ENCODE peak calls at places on chromosomes 11 and 22, in ten cellular contexts. One of them, this sample, is unnamed.
A peak's percentile ranks its signal among the peaks of the same experiment; 100 is the strongest.

GRCh38 chr11:107770546-107770945 is 58.7 kb upstream of the SLN start:
- DNase-seq in GM10248: no peak
- DNase-seq in pancreas: no peak
- DNase-seq in activated naive CD4-positive, alpha-beta T cell treated with anti-CD3 and anti-CD28 coated beads, Interleukin-2, amount 10 ng/mL, durations not matched to agents 7 days and 5 days: no peak
- DNase-seq in lower leg skin: no peak
- DNase-seq in foreskin fibroblast: peak; percentile 27
- DNase-seq in iris pigment epithelial cell: no peak
- DNase-seq in astrocyte of the spinal cord: peak; percentile 76
- DNase-seq in stimulated activated CD4-positive, alpha-beta T cell treated with anti-CD3 and anti-CD28 coated beads, Interleukin-4, amount 100 ng/mL, for 48 hours: no peak
- DNase-seq in adrenal gland: no peak
- DNase-seq in this sample: no peak

GRCh38 chr22:33476716-33477115 is 418.5 kb upstream of the SYN3 start:
- DNase-seq in GM10248: no peak
- DNase-seq in pancreas: no peak
- DNase-seq in activated naive CD4-positive, alpha-beta T cell treated with anti-CD3 and anti-CD28 coated beads, Interleukin-2, amount 10 ng/mL, durations not matched to agents 7 days and 5 days: no peak
- DNase-seq in lower leg skin: no peak
- DNase-seq in foreskin fibroblast: no peak
- DNase-seq in iris pigment epithelial cell: no peak
- DNase-seq in astrocyte of the spinal cord: no peak
- DNase-seq in stimulated activated CD4-positive, alpha-beta T cell treated with anti-CD3 and anti-CD28 coated beads, Interleukin-4, amount 100 ng/mL, for 48 hours: no peak
- DNase-seq in adrenal gland: peak; percentile 79
- DNase-seq in this sample: no peak

GRCh38 chr22:46073683-46074504 is 76.4 kb upstream of the PPARA start:
- DNase-seq in GM10248: no peak
- DNase-seq in pancreas: peak; percentile 57
- DNase-seq in activated naive CD4-positive, alpha-beta T cell treated with anti-CD3 and anti-CD28 coated beads, Interleukin-2, amount 10 ng/mL, durations not matched to agents 7 days and 5 days: peak; percentile 17
- DNase-seq in lower leg skin: peak; percentile 90
- DNase-seq in foreskin fibroblast: peak; percentile 65
- DNase-seq in iris pigment epithelial cell: peak; percentile 43
- DNase-seq in astrocyte of the spinal cord: peak; percentile 20
- DNase-seq in stimulated activated CD4-positive, alpha-beta T cell treated with anti-CD3 and anti-CD28 coated beads, Interleukin-4, amount 100 ng/mL, for 48 hours: no peak
- DNase-seq in adrenal gland: peak; percentile 88
- DNase-seq in this sample: no peak

GRCh38 chr11:9273430-9274336 is 8.5 kb upstream of the DENND5A start:
- DNase-seq in GM10248: no peak
- DNase-seq in pancreas: no peak
- DNase-seq in activated naive CD4-positive, alpha-beta T cell treated with anti-CD3 and anti-CD28 coated beads, Interleukin-2, amount 10 ng/mL, durations not matched to agents 7 days and 5 days: no peak
- DNase-seq in lower leg skin: no peak
- DNase-seq in foreskin fibroblast: peak; percentile 64
- DNase-seq in iris pigment epithelial cell: peak; percentile 74
- DNase-seq in astrocyte of the spinal cord: peak; percentile 50
- DNase-seq in stimulated activated CD4-positive, alpha-beta T cell treated with anti-CD3 and anti-CD28 coated beads, Interleukin-4, amount 100 ng/mL, for 48 hours: no peak
- DNase-seq in adrenal gland: peak; percentile 49
- DNase-seq in this sample: no peak

GRCh38 chr22:17120281-17120680 is 879 bp downstream of the TMEM121B start:
- DNase-seq in GM10248: peak; percentile 74
- DNase-seq in pancreas: peak; percentile 80
- DNase-seq in activated naive CD4-positive, alpha-beta T cell treated with anti-CD3 and anti-CD28 coated beads, Interleukin-2, amount 10 ng/mL, durations not matched to agents 7 days and 5 days: peak; percentile 76
- DNase-seq in lower leg skin: no peak
- DNase-seq in foreskin fibroblast: peak; percentile 66
- DNase-seq in iris pigment epithelial cell: peak; percentile 34
- DNase-seq in astrocyte of the spinal cord: peak; percentile 29
- DNase-seq in stimulated activated CD4-positive, alpha-beta T cell treated with anti-CD3 and anti-CD28 coated beads, Interleukin-4, amount 100 ng/mL, for 48 hours: peak; percentile 43
- DNase-seq in adrenal gland: no peak
- DNase-seq in this sample: peak; percentile 58

GRCh38 chr11:116862101-116862637 is 24.7 kb upstream of the APOA1 start:
- DNase-seq in GM10248: no peak
- DNase-seq in pancreas: no peak
- DNase-seq in activated naive CD4-positive, alpha-beta T cell treated with anti-CD3 and anti-CD28 coated beads, Interleukin-2, amount 10 ng/mL, durations not matched to agents 7 days and 5 days: no peak
- DNase-seq in lower leg skin: no peak
- DNase-seq in foreskin fibroblast: no peak
- DNase-seq in iris pigment epithelial cell: no peak
- DNase-seq in astrocyte of the spinal cord: no peak
- DNase-seq in stimulated activated CD4-positive, alpha-beta T cell treated with anti-CD3 and anti-CD28 coated beads, Interleukin-4, amount 100 ng/mL, for 48 hours: no peak
- DNase-seq in adrenal gland: no peak
- DNase-seq in this sample: no peak

GRCh38 chr11:35412285-35412684 is 7.1 kb downstream of the SLC1A2 start:
- DNase-seq in GM10248: no peak
- DNase-seq in pancreas: no peak
- DNase-seq in activated naive CD4-positive, alpha-beta T cell treated with anti-CD3 and anti-CD28 coated beads, Interleukin-2, amount 10 ng/mL, durations not matched to agents 7 days and 5 days: no peak
- DNase-seq in lower leg skin: no peak
- DNase-seq in foreskin fibroblast: peak; percentile 33
- DNase-seq in iris pigment epithelial cell: no peak
- DNase-seq in astrocyte of the spinal cord: no peak
- DNase-seq in stimulated activated CD4-positive, alpha-beta T cell treated with anti-CD3 and anti-CD28 coated beads, Interleukin-4, amount 100 ng/mL, for 48 hours: no peak
- DNase-seq in adrenal gland: no peak
- DNase-seq in this sample: no peak

GRCh38 chr11:20238712-20239111 is 78.4 kb upstream of the DBX1 start:
- DNase-seq in GM10248: no peak
- DNase-seq in pancreas: peak; percentile 25
- DNase-seq in activated naive CD4-positive, alpha-beta T cell treated with anti-CD3 and anti-CD28 coated beads, Interleukin-2, amount 10 ng/mL, durations not matched to agents 7 days and 5 days: no peak
- DNase-seq in lower leg skin: no peak
- DNase-seq in foreskin fibroblast: no peak
- DNase-seq in iris pigment epithelial cell: no peak
- DNase-seq in astrocyte of the spinal cord: no peak
- DNase-seq in stimulated activated CD4-positive, alpha-beta T cell treated with anti-CD3 and anti-CD28 coated beads, Interleukin-4, amount 100 ng/mL, for 48 hours: no peak
- DNase-seq in adrenal gland: no peak
- DNase-seq in this sample: peak; percentile 2

GRCh38 chr11:96054870-96055705 is 131.2 kb upstream of the MTMR2 start:
- DNase-seq in GM10248: no peak
- DNase-seq in pancreas: no peak
- DNase-seq in activated naive CD4-positive, alpha-beta T cell treated with anti-CD3 and anti-CD28 coated beads, Interleukin-2, amount 10 ng/mL, durations not matched to agents 7 days and 5 days: no peak
- DNase-seq in lower leg skin: no peak
- DNase-seq in foreskin fibroblast: peak; percentile 70
- DNase-seq in iris pigment epithelial cell: peak; percentile 59
- DNase-seq in astrocyte of the spinal cord: peak; percentile 70
- DNase-seq in stimulated activated CD4-positive, alpha-beta T cell treated with anti-CD3 and anti-CD28 coated beads, Interleukin-4, amount 100 ng/mL, for 48 hours: no peak
- DNase-seq in adrenal gland: no peak
- DNase-seq in this sample: no peak

GRCh38 chr11:11993814-11994213 is 14.6 kb downstream of the DKK3 start:
- DNase-seq in GM10248: no peak
- DNase-seq in pancreas: no peak
- DNase-seq in activated naive CD4-positive, alpha-beta T cell treated with anti-CD3 and anti-CD28 coated beads, Interleukin-2, amount 10 ng/mL, durations not matched to agents 7 days and 5 days: no peak
- DNase-seq in lower leg skin: peak; percentile 61
- DNase-seq in foreskin fibroblast: peak; percentile 92
- DNase-seq in iris pigment epithelial cell: peak; percentile 91
- DNase-seq in astrocyte of the spinal cord: peak; percentile 85
- DNase-seq in stimulated activated CD4-positive, alpha-beta T cell treated with anti-CD3 and anti-CD28 coated beads, Interleukin-4, amount 100 ng/mL, for 48 hours: no peak
- DNase-seq in adrenal gland: peak; percentile 92
- DNase-seq in this sample: peak; percentile 46

GRCh38 chr11:47998345-47998732 is 18.0 kb downstream of the PTPRJ start:
- DNase-seq in GM10248: no peak
- DNase-seq in pancreas: no peak
- DNase-seq in activated naive CD4-positive, alpha-beta T cell treated with anti-CD3 and anti-CD28 coated beads, Interleukin-2, amount 10 ng/mL, durations not matched to agents 7 days and 5 days: no peak
- DNase-seq in lower leg skin: no peak
- DNase-seq in foreskin fibroblast: no peak
- DNase-seq in iris pigment epithelial cell: no peak
- DNase-seq in astrocyte of the spinal cord: no peak
- DNase-seq in stimulated activated CD4-positive, alpha-beta T cell treated with anti-CD3 and anti-CD28 coated beads, Interleukin-4, amount 100 ng/mL, for 48 hours: no peak
- DNase-seq in adrenal gland: no peak
- DNase-seq in this sample: no peak

GRCh38 chr22:39098026-39098425 is 982 bp downstream of the APOBEC3H start:
- DNase-seq in GM10248: peak; percentile 62
- DNase-seq in pancreas: no peak
- DNase-seq in activated naive CD4-positive, alpha-beta T cell treated with anti-CD3 and anti-CD28 coated beads, Interleukin-2, amount 10 ng/mL, durations not matched to agents 7 days and 5 days: no peak
- DNase-seq in lower leg skin: no peak
- DNase-seq in foreskin fibroblast: no peak
- DNase-seq in iris pigment epithelial cell: no peak
- DNase-seq in astrocyte of the spinal cord: no peak
- DNase-seq in stimulated activated CD4-positive, alpha-beta T cell treated with anti-CD3 and anti-CD28 coated beads, Interleukin-4, amount 100 ng/mL, for 48 hours: no peak
- DNase-seq in adrenal gland: no peak
- DNase-seq in this sample: no peak

GRCh38 chr22:29456211-29456671 is 17.9 kb downstream of the RFPL1 start:
- DNase-seq in GM10248: no peak
- DNase-seq in pancreas: no peak
- DNase-seq in activated naive CD4-positive, alpha-beta T cell treated with anti-CD3 and anti-CD28 coated beads, Interleukin-2, amount 10 ng/mL, durations not matched to agents 7 days and 5 days: no peak
- DNase-seq in lower leg skin: no peak
- DNase-seq in foreskin fibroblast: peak; percentile 11
- DNase-seq in iris pigment epithelial cell: peak; percentile 70
- DNase-seq in astrocyte of the spinal cord: peak; percentile 49
- DNase-seq in stimulated activated CD4-positive, alpha-beta T cell treated with anti-CD3 and anti-CD28 coated beads, Interleukin-4, amount 100 ng/mL, for 48 hours: no peak
- DNase-seq in adrenal gland: no peak
- DNase-seq in this sample: no peak

GRCh38 chr11:106733518-106734162 is 284.6 kb downstream of the GUCY1A2 start:
- DNase-seq in GM10248: no peak
- DNase-seq in pancreas: no peak
- DNase-seq in activated naive CD4-positive, alpha-beta T cell treated with anti-CD3 and anti-CD28 coated beads, Interleukin-2, amount 10 ng/mL, durations not matched to agents 7 days and 5 days: no peak
- DNase-seq in lower leg skin: no peak
- DNase-seq in foreskin fibroblast: no peak
- DNase-seq in iris pigment epithelial cell: peak; percentile 2
- DNase-seq in astrocyte of the spinal cord: peak; percentile 23
- DNase-seq in stimulated activated CD4-positive, alpha-beta T cell treated with anti-CD3 and anti-CD28 coated beads, Interleukin-4, amount 100 ng/mL, for 48 hours: no peak
- DNase-seq in adrenal gland: no peak
- DNase-seq in this sample: no peak

GRCh38 chr11:40118780-40119179 is 1340.7 kb downstream of the LRRC4C start:
- DNase-seq in GM10248: no peak
- DNase-seq in pancreas: no peak
- DNase-seq in activated naive CD4-positive, alpha-beta T cell treated with anti-CD3 and anti-CD28 coated beads, Interleukin-2, amount 10 ng/mL, durations not matched to agents 7 days and 5 days: no peak
- DNase-seq in lower leg skin: no peak
- DNase-seq in foreskin fibroblast: no peak
- DNase-seq in iris pigment epithelial cell: no peak
- DNase-seq in astrocyte of the spinal cord: no peak
- DNase-seq in stimulated activated CD4-positive, alpha-beta T cell treated with anti-CD3 and anti-CD28 coated beads, Interleukin-4, amount 100 ng/mL, for 48 hours: no peak
- DNase-seq in adrenal gland: no peak
- DNase-seq in this sample: no peak

GRCh38 chr11:102553835-102554282 is 23.3 kb upstream of the MMP7 start:
- DNase-seq in GM10248: peak; percentile 26
- DNase-seq in pancreas: no peak
- DNase-seq in activated naive CD4-positive, alpha-beta T cell treated with anti-CD3 and anti-CD28 coated beads, Interleukin-2, amount 10 ng/mL, durations not matched to agents 7 days and 5 days: no peak
- DNase-seq in lower leg skin: no peak
- DNase-seq in foreskin fibroblast: peak; percentile 41
- DNase-seq in iris pigment epithelial cell: no peak
- DNase-seq in astrocyte of the spinal cord: no peak
- DNase-seq in stimulated activated CD4-positive, alpha-beta T cell treated with anti-CD3 and anti-CD28 coated beads, Interleukin-4, amount 100 ng/mL, for 48 hours: no peak
- DNase-seq in adrenal gland: no peak
- DNase-seq in this sample: no peak

GRCh38 chr11:80980221-80980620 is 1539.4 kb upstream of the TENM4 start:
- DNase-seq in GM10248: no peak
- DNase-seq in pancreas: no peak
- DNase-seq in activated naive CD4-positive, alpha-beta T cell treated with anti-CD3 and anti-CD28 coated beads, Interleukin-2, amount 10 ng/mL, durations not matched to agents 7 days and 5 days: no peak
- DNase-seq in lower leg skin: no peak
- DNase-seq in foreskin fibroblast: peak; percentile 23
- DNase-seq in iris pigment epithelial cell: peak; percentile 4
- DNase-seq in astrocyte of the spinal cord: peak; percentile 42
- DNase-seq in stimulated activated CD4-positive, alpha-beta T cell treated with anti-CD3 and anti-CD28 coated beads, Interleukin-4, amount 100 ng/mL, for 48 hours: no peak
- DNase-seq in adrenal gland: no peak
- DNase-seq in this sample: no peak

GRCh38 chr11:129910360-129910759 is 15.0 kb upstream of the NFRKB start:
- DNase-seq in GM10248: no peak
- DNase-seq in pancreas: no peak
- DNase-seq in activated naive CD4-positive, alpha-beta T cell treated with anti-CD3 and anti-CD28 coated beads, Interleukin-2, amount 10 ng/mL, durations not matched to agents 7 days and 5 days: no peak
- DNase-seq in lower leg skin: no peak
- DNase-seq in foreskin fibroblast: no peak
- DNase-seq in iris pigment epithelial cell: no peak
- DNase-seq in astrocyte of the spinal cord: no peak
- DNase-seq in stimulated activated CD4-positive, alpha-beta T cell treated with anti-CD3 and anti-CD28 coated beads, Interleukin-4, amount 100 ng/mL, for 48 hours: no peak
- DNase-seq in adrenal gland: no peak
- DNase-seq in this sample: no peak

GRCh38 chr22:46482311-46482710 is 55.1 kb downstream of the CELSR1 start:
- DNase-seq in GM10248: no peak
- DNase-seq in pancreas: no peak
- DNase-seq in activated naive CD4-positive, alpha-beta T cell treated with anti-CD3 and anti-CD28 coated beads, Interleukin-2, amount 10 ng/mL, durations not matched to agents 7 days and 5 days: no peak
- DNase-seq in lower leg skin: no peak
- DNase-seq in foreskin fibroblast: no peak
- DNase-seq in iris pigment epithelial cell: no peak
- DNase-seq in astrocyte of the spinal cord: no peak
- DNase-seq in stimulated activated CD4-positive, alpha-beta T cell treated with anti-CD3 and anti-CD28 coated beads, Interleukin-4, amount 100 ng/mL, for 48 hours: no peak
- DNase-seq in adrenal gland: no peak
- DNase-seq in this sample: no peak

GRCh38 chr22:44024288-44024908 is at the start of gene PARVB:
- DNase-seq in GM10248: peak; percentile 39
- DNase-seq in pancreas: peak; percentile 29
- DNase-seq in activated naive CD4-positive, alpha-beta T cell treated with anti-CD3 and anti-CD28 coated beads, Interleukin-2, amount 10 ng/mL, durations not matched to agents 7 days and 5 days: peak; percentile 50
- DNase-seq in lower leg skin: no peak
- DNase-seq in foreskin fibroblast: peak; percentile 58
- DNase-seq in iris pigment epithelial cell: peak; percentile 14
- DNase-seq in astrocyte of the spinal cord: no peak
- DNase-seq in stimulated activated CD4-positive, alpha-beta T cell treated with anti-CD3 and anti-CD28 coated beads, Interleukin-4, amount 100 ng/mL, for 48 hours: peak; percentile 4
- DNase-seq in adrenal gland: no peak
- DNase-seq in this sample: peak; percentile 53

GRCh38 chr22:42202048-42202447 is 68.4 kb downstream of the TCF20 start:
- DNase-seq in GM10248: no peak
- DNase-seq in pancreas: no peak
- DNase-seq in activated naive CD4-positive, alpha-beta T cell treated with anti-CD3 and anti-CD28 coated beads, Interleukin-2, amount 10 ng/mL, durations not matched to agents 7 days and 5 days: peak; percentile 43
- DNase-seq in lower leg skin: no peak
- DNase-seq in foreskin fibroblast: no peak
- DNase-seq in iris pigment epithelial cell: no peak
- DNase-seq in astrocyte of the spinal cord: no peak
- DNase-seq in stimulated activated CD4-positive, alpha-beta T cell treated with anti-CD3 and anti-CD28 coated beads, Interleukin-4, amount 100 ng/mL, for 48 hours: no peak
- DNase-seq in adrenal gland: peak; percentile 38
- DNase-seq in this sample: no peak

GRCh38 chr11:61922539-61922938 is 5.2 kb upstream of the RAB3IL1 start:
- DNase-seq in GM10248: no peak
- DNase-seq in pancreas: no peak
- DNase-seq in activated naive CD4-positive, alpha-beta T cell treated with anti-CD3 and anti-CD28 coated beads, Interleukin-2, amount 10 ng/mL, durations not matched to agents 7 days and 5 days: no peak
- DNase-seq in lower leg skin: peak; percentile 97
- DNase-seq in foreskin fibroblast: peak; percentile 92
- DNase-seq in iris pigment epithelial cell: peak; percentile 29
- DNase-seq in astrocyte of the spinal cord: peak; percentile 64
- DNase-seq in stimulated activated CD4-positive, alpha-beta T cell treated with anti-CD3 and anti-CD28 coated beads, Interleukin-4, amount 100 ng/mL, for 48 hours: no peak
- DNase-seq in adrenal gland: peak; percentile 80
- DNase-seq in this sample: peak; percentile 21

GRCh38 chr22:46674367-46674781 is 54.2 kb downstream of the GRAMD4 start:
- DNase-seq in GM10248: peak; percentile 78
- DNase-seq in pancreas: no peak
- DNase-seq in activated naive CD4-positive, alpha-beta T cell treated with anti-CD3 and anti-CD28 coated beads, Interleukin-2, amount 10 ng/mL, durations not matched to agents 7 days and 5 days: peak; percentile 95
- DNase-seq in lower leg skin: peak; percentile 95
- DNase-seq in foreskin fibroblast: peak; percentile 51
- DNase-seq in iris pigment epithelial cell: no peak
- DNase-seq in astrocyte of the spinal cord: no peak
- DNase-seq in stimulated activated CD4-positive, alpha-beta T cell treated with anti-CD3 and anti-CD28 coated beads, Interleukin-4, amount 100 ng/mL, for 48 hours: peak; percentile 94
- DNase-seq in adrenal gland: peak; percentile 74
- DNase-seq in this sample: no peak

GRCh38 chr22:45475063-45475747 is 27.5 kb upstream of the FBLN1 start:
- DNase-seq in GM10248: no peak
- DNase-seq in pancreas: no peak
- DNase-seq in activated naive CD4-positive, alpha-beta T cell treated with anti-CD3 and anti-CD28 coated beads, Interleukin-2, amount 10 ng/mL, durations not matched to agents 7 days and 5 days: no peak
- DNase-seq in lower leg skin: no peak
- DNase-seq in foreskin fibroblast: peak; percentile 73
- DNase-seq in iris pigment epithelial cell: peak; percentile 26
- DNase-seq in astrocyte of the spinal cord: no peak
- DNase-seq in stimulated activated CD4-positive, alpha-beta T cell treated with anti-CD3 and anti-CD28 coated beads, Interleukin-4, amount 100 ng/mL, for 48 hours: no peak
- DNase-seq in adrenal gland: no peak
- DNase-seq in this sample: no peak

GRCh38 chr22:41725510-41726110 is 26.3 kb downstream of the MEI1 start:
- DNase-seq in GM10248: no peak
- DNase-seq in pancreas: no peak
- DNase-seq in activated naive CD4-positive, alpha-beta T cell treated with anti-CD3 and anti-CD28 coated beads, Interleukin-2, amount 10 ng/mL, durations not matched to agents 7 days and 5 days: no peak
- DNase-seq in lower leg skin: no peak
- DNase-seq in foreskin fibroblast: no peak
- DNase-seq in iris pigment epithelial cell: peak; percentile 11
- DNase-seq in astrocyte of the spinal cord: no peak
- DNase-seq in stimulated activated CD4-positive, alpha-beta T cell treated with anti-CD3 and anti-CD28 coated beads, Interleukin-4, amount 100 ng/mL, for 48 hours: no peak
- DNase-seq in adrenal gland: no peak
- DNase-seq in this sample: no peak

GRCh38 chr22:17140826-17141771 is 18.0 kb downstream of the HDHD5 start:
- DNase-seq in GM10248: no peak
- DNase-seq in pancreas: no peak
- DNase-seq in activated naive CD4-positive, alpha-beta T cell treated with anti-CD3 and anti-CD28 coated beads, Interleukin-2, amount 10 ng/mL, durations not matched to agents 7 days and 5 days: no peak
- DNase-seq in lower leg skin: peak; percentile 64
- DNase-seq in foreskin fibroblast: no peak
- DNase-seq in iris pigment epithelial cell: no peak
- DNase-seq in astrocyte of the spinal cord: no peak
- DNase-seq in stimulated activated CD4-positive, alpha-beta T cell treated with anti-CD3 and anti-CD28 coated beads, Interleukin-4, amount 100 ng/mL, for 48 hours: no peak
- DNase-seq in adrenal gland: no peak
- DNase-seq in this sample: no peak

GRCh38 chr11:123460006-123460700 is 30.1 kb downstream of the GRAMD1B start:
- DNase-seq in GM10248: no peak
- DNase-seq in pancreas: no peak
- DNase-seq in activated naive CD4-positive, alpha-beta T cell treated with anti-CD3 and anti-CD28 coated beads, Interleukin-2, amount 10 ng/mL, durations not matched to agents 7 days and 5 days: no peak
- DNase-seq in lower leg skin: no peak
- DNase-seq in foreskin fibroblast: no peak
- DNase-seq in iris pigment epithelial cell: no peak
- DNase-seq in astrocyte of the spinal cord: no peak
- DNase-seq in stimulated activated CD4-positive, alpha-beta T cell treated with anti-CD3 and anti-CD28 coated beads, Interleukin-4, amount 100 ng/mL, for 48 hours: no peak
- DNase-seq in adrenal gland: no peak
- DNase-seq in this sample: no peak

GRCh38 chr11:35332524-35332923 is 86.8 kb downstream of the SLC1A2 start:
- DNase-seq in GM10248: no peak
- DNase-seq in pancreas: no peak
- DNase-seq in activated naive CD4-positive, alpha-beta T cell treated with anti-CD3 and anti-CD28 coated beads, Interleukin-2, amount 10 ng/mL, durations not matched to agents 7 days and 5 days: no peak
- DNase-seq in lower leg skin: no peak
- DNase-seq in foreskin fibroblast: no peak
- DNase-seq in iris pigment epithelial cell: no peak
- DNase-seq in astrocyte of the spinal cord: no peak
- DNase-seq in stimulated activated CD4-positive, alpha-beta T cell treated with anti-CD3 and anti-CD28 coated beads, Interleukin-4, amount 100 ng/mL, for 48 hours: no peak
- DNase-seq in adrenal gland: no peak
- DNase-seq in this sample: no peak